ENCODE peak calls at places on chromosome 19, in five cellular contexts. R, C, Q, T and K are unnamed samples.

GRCh38 chr19:2109278-2109864 is 12.7 kb downstream of the IZUMO4 start:
- DNase-seq in R (no peak), C (no peak), Q (no peak), T (no peak), K (no peak)

GRCh38 chr19:33750587-33751385 is 45.9 kb upstream of the KCTD15 start:
- DNase-seq in R (no peak), T (no peak), Q (no peak), C (no peak), K (no peak)

GRCh38 chr19:39030854-39031367 is 1.4 kb downstream of the FBXO27 start:
- DNase-seq in T (no peak), R (no peak), C (no peak), Q (no peak), K (no peak)

GRCh38 chr19:39409886-39410619 is 2.4 kb upstream of the PLEKHG2 start:
- DNase-seq in C (no peak), R (peak), Q (peak), T (peak), K (peak)

GRCh38 chr19:46717716-46718143 is 816 bp upstream of the PRKD2 start:
- DNase-seq in R (no peak), C (no peak), T (no peak), Q (no peak), K (no peak)

GRCh38 chr19:991174-991931 is 7.2 kb downstream of the WDR18 start:
- DNase-seq in R (no peak), C (peak), T (peak), Q (peak), K (peak)

GRCh38 chr19:16957151-16957662 is 68.4 kb downstream of the F2RL3 start:
- DNase-seq in C (no peak), R (no peak), Q (peak), T (peak), K (peak)

GRCh38 chr19:18745012-18745735 is 45.9 kb downstream of the COMP start:
- DNase-seq in Q (no peak), C (no peak), T (no peak), R (no peak), K (no peak)

GRCh38 chr19:17933414-17934129 is 757 bp downstream of the CCDC124 start:
- DNase-seq in T (no peak), Q (peak), R (no peak), C (peak), K (no peak)

GRCh38 chr19:3516675-3517207 is 10.6 kb downstream of the FZR1 start:
- DNase-seq in C (no peak), Q (no peak), R (no peak), T (no peak), K (peak)

DNA sequence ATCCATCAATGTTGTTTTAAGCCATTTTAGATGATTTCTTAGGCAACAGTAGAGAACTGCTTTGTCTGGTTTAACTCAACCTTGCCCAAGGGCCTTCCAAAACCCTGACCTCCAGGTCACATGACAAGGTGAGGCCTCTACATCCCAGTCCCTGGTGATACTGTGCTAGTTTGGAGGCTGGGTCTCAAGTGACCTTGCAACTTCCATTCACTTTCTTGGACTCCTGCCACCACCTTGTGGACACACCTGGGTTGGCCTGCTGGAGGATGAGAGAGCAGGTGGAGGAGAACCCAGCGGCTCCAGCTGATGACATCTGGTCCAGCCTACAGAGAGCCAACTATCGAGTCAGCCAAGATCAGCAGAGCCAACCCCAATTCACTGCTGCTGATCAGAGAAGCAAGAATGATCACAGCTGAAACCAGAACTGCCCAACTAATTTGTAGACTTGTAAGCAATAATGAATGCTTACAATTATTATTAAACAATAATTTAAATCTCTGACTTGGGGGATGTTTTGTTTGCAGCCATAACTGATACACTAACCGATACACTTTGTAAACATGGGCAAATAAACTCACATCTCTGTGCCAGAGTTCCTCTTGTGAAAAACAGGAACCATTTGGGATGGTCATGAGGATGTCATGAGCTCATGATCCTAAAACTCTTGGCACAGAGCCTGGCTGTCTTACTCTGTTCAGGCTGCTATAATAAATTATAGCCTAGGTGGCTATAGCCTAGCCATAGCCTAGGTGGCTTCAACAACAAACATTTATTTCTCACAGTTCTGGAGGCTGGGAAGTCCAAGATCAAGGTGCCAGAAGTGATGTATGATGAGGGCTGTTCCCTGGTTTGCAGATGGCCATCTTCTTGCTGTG is 11.5 kb downstream of the FAM187B start:
- DNase-seq in R (no peak), C (no peak), Q (no peak), T (no peak), K (peak)
- TF ChIP-seq CTCF in R (no peak), C (no peak), Q (no peak), T (no peak), K (peak)

DNA sequence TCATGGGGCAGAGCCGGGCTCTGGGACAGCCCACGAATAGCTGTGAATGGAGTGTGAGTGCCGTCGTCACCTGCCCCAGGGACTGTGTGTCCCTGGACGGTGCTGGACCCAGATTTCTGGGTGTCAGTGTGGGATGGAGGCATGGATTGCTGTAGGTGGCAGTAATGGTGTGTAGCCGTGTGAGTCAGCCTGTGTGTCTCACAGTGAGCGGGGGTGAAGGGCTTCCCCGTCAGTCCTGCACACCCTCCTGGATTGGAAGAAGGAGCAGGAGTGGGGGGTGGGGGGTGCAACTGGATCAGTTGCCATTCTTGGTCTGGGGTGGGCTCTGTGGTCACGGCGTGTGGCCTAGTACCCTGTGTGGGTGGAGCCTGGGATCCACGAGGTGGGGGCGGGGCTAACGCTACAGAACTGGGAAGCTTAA is 6.5 kb upstream of the LTBP4 start:
- DNase-seq in Q (peak), C (no peak), R (no peak), T (no peak), K (no peak)
- TF ChIP-seq CTCF in Q (peak), C (no peak), R (no peak), T (no peak), K (no peak)

GRCh38 chr19:57559008-57559403 is 657 bp downstream of the ZNF550 start:
- DNase-seq in C (peak), R (peak), T (no peak), Q (peak), K (peak)

GRCh38 chr19:57563547-57563946 is 3.9 kb upstream of the ZNF550 start:
- DNase-seq in Q (no peak), T (no peak), C (no peak), R (no peak), K (no peak)

GRCh38 chr19:57559404-57560025 is at the start of gene ZNF550:
- DNase-seq in Q (peak), R (peak), T (peak), C (peak), K (peak)

GRCh38 chr19:57560049-57560491 is 407 bp upstream of the ZNF550 start:
- DNase-seq in T (peak), C (peak), Q (peak), R (peak), K (no peak)

DNA sequence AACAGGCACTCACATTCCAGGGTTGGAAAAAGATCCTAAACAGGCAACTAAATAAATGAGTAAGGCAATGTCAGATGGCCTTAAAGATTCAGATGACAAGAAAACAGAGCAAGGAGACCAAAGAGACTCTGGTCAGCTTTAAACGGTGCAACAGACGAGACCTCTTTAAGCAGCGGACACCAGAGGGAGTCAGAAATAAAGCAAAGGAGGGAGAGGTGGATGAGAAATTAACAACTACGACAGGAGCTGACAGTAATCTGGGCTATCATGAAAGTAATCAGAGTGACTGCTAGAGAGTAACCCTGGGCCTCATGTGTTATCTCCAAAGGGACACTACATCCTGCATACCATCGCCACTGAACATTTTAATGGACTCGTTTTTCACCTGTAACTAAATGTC is 1.1 kb downstream of the ZNF550 start:
- DNase-seq in T (peak), C (peak), Q (peak), R (no peak), K (no peak)
- TF ChIP-seq CTCF in T (peak), C (no peak), Q (peak), R (no peak), K (no peak)

GRCh38 chr19:55275851-55276719 is 3.8 kb downstream of the HSPBP1 start:
- DNase-seq in C (no peak), Q (no peak), T (no peak), R (no peak), K (no peak)
- TF ChIP-seq CTCF in C (no peak), Q (no peak), T (no peak), R (no peak), K (no peak)

DNA sequence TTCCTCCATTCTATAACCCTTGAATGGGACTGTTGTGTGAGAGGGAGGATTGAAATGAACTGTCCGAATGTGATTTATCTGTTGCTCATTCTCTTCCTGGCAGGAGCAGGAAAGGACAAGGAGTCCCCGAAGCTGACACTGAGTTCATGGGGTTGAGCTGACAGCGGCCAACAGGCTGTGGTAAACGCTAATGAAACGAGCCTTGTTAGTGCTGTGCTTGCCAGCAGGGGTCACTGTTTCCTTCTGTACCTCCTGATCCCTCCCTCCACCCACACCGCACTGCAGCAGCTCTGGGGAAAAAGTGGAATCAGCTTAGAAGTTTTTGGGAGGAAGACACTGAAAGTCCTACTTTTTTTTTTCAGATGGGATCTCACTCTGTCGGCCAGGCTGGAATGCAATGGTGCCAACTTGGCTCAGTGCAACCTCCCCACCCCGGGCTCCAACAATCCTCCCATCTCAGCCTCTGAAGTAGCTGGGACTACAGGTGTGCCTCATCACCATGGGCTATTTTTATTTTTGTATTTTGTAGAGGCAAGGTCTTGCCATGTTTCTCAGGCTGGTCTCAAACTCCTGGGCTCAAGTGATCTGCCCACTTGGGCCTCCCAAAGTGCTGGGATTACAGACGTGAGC is 6.7 kb upstream of the ZNF761 start:
- DNase-seq in C (no peak), T (peak), Q (peak), R (peak), K (no peak)
- TF ChIP-seq CTCF in C (no peak), T (peak), Q (peak), R (peak), K (no peak)

GRCh38 chr19:27775395-27775794 is 1437.6 kb downstream of the UQCRFS1 start:
- DNase-seq in Q (no peak), R (no peak), C (no peak), T (no peak), K (no peak)

GRCh38 chr19:27776020-27776419 is 1436.9 kb downstream of the UQCRFS1 start:
- DNase-seq in Q (peak), R (no peak), T (peak), C (no peak), K (no peak)

GRCh38 chr19:27774827-27775226 is 1438.1 kb downstream of the UQCRFS1 start:
- DNase-seq in R (no peak), Q (peak), T (no peak), C (no peak), K (no peak)

GRCh38 chr19:27773318-27774094 is 1439.4 kb downstream of the UQCRFS1 start:
- DNase-seq in Q (no peak), C (no peak), R (no peak), T (no peak), K (no peak)

DNA sequence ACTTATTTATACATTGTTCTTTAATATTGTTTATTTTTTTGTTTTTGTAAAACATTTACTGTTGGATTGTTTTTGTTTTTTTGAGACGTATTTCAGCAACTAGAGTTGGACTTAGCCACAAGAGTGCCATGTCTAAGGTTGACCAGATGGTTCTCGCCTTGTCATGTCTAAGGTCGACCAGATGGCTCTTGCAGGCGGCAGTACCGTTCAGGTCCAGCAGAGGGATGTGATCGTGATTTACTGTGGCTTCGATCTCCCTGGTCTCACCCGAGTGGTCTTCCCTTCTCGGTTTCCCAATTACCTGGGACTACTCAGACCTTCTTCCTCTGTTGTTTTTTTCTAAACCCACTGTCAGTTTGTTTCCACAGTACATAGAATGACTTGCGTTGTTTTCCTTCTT is 1438.6 kb downstream of the UQCRFS1 start:
- DNase-seq in C (no peak), Q (no peak), T (no peak), R (no peak), K (no peak)
- TF ChIP-seq CTCF in C (no peak), Q (peak), T (peak), R (no peak), K (no peak)

DNA sequence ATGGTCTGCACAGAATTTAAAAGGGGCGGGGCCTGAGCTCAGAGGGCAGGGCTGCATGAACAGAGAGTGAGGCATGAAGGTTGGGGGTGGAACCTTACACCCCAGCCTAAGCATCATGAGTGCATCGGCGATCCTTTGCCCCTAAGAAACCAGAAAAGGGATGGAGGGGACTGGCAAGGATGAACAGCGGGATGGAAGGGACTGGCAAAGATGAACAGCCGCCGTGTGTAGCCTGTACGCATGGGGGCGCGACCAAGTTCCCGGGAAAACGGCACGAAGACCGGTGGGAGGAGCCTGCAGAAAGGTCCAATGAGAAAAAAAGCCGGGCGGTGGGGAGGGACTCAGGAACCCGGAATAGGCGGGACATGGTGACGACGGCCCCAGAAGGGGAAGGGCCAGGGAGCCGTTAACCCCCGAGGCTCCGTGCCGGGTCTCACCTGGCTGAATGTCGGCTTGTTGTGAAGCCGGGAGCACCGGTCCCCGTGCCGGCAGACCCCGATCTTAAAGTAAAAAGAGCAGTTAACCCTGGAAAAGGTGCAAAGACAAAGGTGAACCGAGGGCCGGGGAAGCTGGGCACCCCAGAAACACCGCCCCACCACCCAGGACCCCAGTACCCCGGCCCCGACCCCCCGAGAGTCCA is 410 bp downstream of the U2AF1L4 start:
- DNase-seq in T (peak), C (peak), Q (peak), R (peak), K (peak)
- TF ChIP-seq CTCF in T (peak), C (peak), Q (peak), R (peak), K (peak)

GRCh38 chr19:27657271-27658051 is 1555.5 kb downstream of the UQCRFS1 start:
- DNase-seq in Q (no peak), C (no peak), T (no peak), R (no peak), K (no peak)
- TF ChIP-seq CTCF in Q (no peak), C (no peak), T (no peak), R (no peak), K (no peak)